ENCODE peak calls at places on chromosomes 13 and 19, in five cellular contexts. G is amniotic stem cell, N is epithelial cell of esophagus, M is germinal center, S is neural progenitor cell. K is an unnamed sample.

GRCh38 chr13:79589605-79590511 is 108.9 kb downstream of the NDFIP2 start:
- DNase-seq in N (peak), M (no peak), S (no peak), G (no peak), K (no peak)

GRCh38 chr19:28864577-28865042 is 348.3 kb downstream of the UQCRFS1 start:
- DNase-seq in N (no peak), S (no peak), M (no peak), G (no peak), K (no peak)

GRCh38 chr13:50685491-50685890 is 158.0 kb downstream of the DLEU7 start:
- DNase-seq in N (peak), G (no peak), M (no peak), S (peak), K (no peak)

GRCh38 chr19:1843646-1844394 is 4.5 kb downstream of the REXO1 start:
- DNase-seq in S (peak), N (no peak), M (no peak), G (no peak), K (no peak)

GRCh38 chr19:9597027-9597426 is 12.7 kb upstream of the ZNF121 start:
- DNase-seq in N (peak), M (no peak), G (peak), S (no peak), K (peak)

GRCh38 chr13:78609464-78610205 is 6.3 kb upstream of the POU4F1 start:
- DNase-seq in M (no peak), N (no peak), G (no peak), S (peak), K (no peak)

GRCh38 chr13:20461481-20461859 is 64.2 kb downstream of the CRYL1 start:
- DNase-seq in S (no peak), G (no peak), N (peak), M (no peak), K (no peak)

GRCh38 chr19:52492991-52493470 is 34.4 kb upstream of the ZNF808 start:
- DNase-seq in M (no peak), G (no peak), S (peak), N (peak), K (no peak)

GRCh38 chr19:48603449-48603848 is 3.1 kb upstream of the SPACA4 start:
- DNase-seq in M (no peak), N (no peak), G (no peak), S (no peak), K (no peak)

GRCh38 chr19:53945441-53945840 is 17.3 kb upstream of the CACNG8 start:
- DNase-seq in N (no peak), M (no peak), S (peak), G (no peak), K (no peak)

GRCh38 chr19:12065100-12065538 is 588 bp downstream of the ZNF844 start:
- DNase-seq in S (no peak), G (no peak), M (peak), N (no peak), K (peak)

GRCh38 chr19:43765109-43765876 is 10.5 kb upstream of the SMG9 start:
- DNase-seq in G (peak), S (no peak), N (peak), M (no peak), K (peak)

GRCh38 chr19:6516659-6517291 is 14.1 kb upstream of the TNFSF9 start:
- DNase-seq in M (peak), S (peak), G (peak), N (peak), K (peak)

GRCh38 chr19:49425178-49425577 is at the start of gene GFY:
- DNase-seq in N (no peak), M (no peak), G (no peak), S (no peak), K (no peak)

GRCh38 chr19:27746691-27747380 is 1466.1 kb downstream of the UQCRFS1 start:
- DNase-seq in G (no peak), N (peak), S (peak), M (peak), K (peak)

GRCh38 chr13:80939581-80939980 is 598.7 kb upstream of the SPRY2 start:
- DNase-seq in G (no peak), S (no peak), N (no peak), M (no peak), K (no peak)

GRCh38 chr19:7307590-7308218 is 13.5 kb upstream of the INSR start:
- DNase-seq in N (no peak), S (no peak), G (no peak), M (no peak), K (no peak)

GRCh38 chr13:113401452-113402415 is 37.8 kb upstream of the GRTP1 start:
- DNase-seq in M (no peak), N (no peak), G (no peak), S (no peak), K (no peak)

GRCh38 chr19:2695288-2695866 is 7.1 kb downstream of the GNG7 start:
- DNase-seq in M (no peak), G (no peak), N (no peak), S (no peak), K (no peak)

GRCh38 chr13:28558567-28558966 is 63.6 kb upstream of the FLT1 start:
- DNase-seq in M (no peak), G (no peak), S (no peak), N (no peak), K (peak)

GRCh38 chr13:87982436-87982835 is 311.3 kb downstream of the SLITRK5 start:
- DNase-seq in M (no peak), N (no peak), S (no peak), G (no peak), K (no peak)

GRCh38 chr13:76512676-76513277 is 373.4 kb downstream of the KCTD12 start:
- DNase-seq in M (no peak), S (no peak), G (peak), N (peak), K (no peak)

GRCh38 chr13:77543711-77544110 is 8.2 kb downstream of the SCEL start:
- DNase-seq in S (no peak), N (peak), M (no peak), G (no peak), K (no peak)

GRCh38 chr19:3343619-3344502 is 22.5 kb upstream of the NFIC start:
- DNase-seq in M (peak), N (peak), G (no peak), S (no peak), K (peak)

GRCh38 chr19:3365447-3366103 is 808 bp upstream of the NFIC start:
- DNase-seq in M (no peak), S (no peak), G (no peak), N (peak), K (peak)

GRCh38 chr19:17235618-17236413 is 9.8 kb downstream of the OCEL1 start:
- DNase-seq in N (peak), S (peak), M (peak), G (peak), K (no peak)

K was measured in hepatic stellate cell.